ENCODE peak calls at places on chromosome 20, in nine cellular contexts. One of them, this sample, is unnamed.

GRCh38 chr20:35216541-35216940 is 9.9 kb upstream of the MMP24 start:
- DNase-seq in heart left ventricle: no peak
- DNase-seq in NCI-H2081: no peak
- DNase-seq in GM03348: no peak
- DNase-seq in left ventricle myocardium superior: no peak
- DNase-seq in activated CD8-positive, alpha-beta T cell treated with anti-CD3 and anti-CD28 coated beads, Interleukin-2, amount 10 ng/mL, durations not matched to agents 7 days and 5 days: no peak
- DNase-seq in OCI-LY7: no peak
- DNase-seq in Right ventricle myocardium superior: no peak
- DNase-seq in CD4-positive, CD25-positive, alpha-beta regulatory T cell: no peak
- DNase-seq in this sample: no peak

GRCh38 chr20:56414842-56415765 is 3.0 kb downstream of the CASS4 start:
- DNase-seq in heart left ventricle: peak
- DNase-seq in NCI-H2081: no peak
- DNase-seq in GM03348: no peak
- DNase-seq in left ventricle myocardium superior: no peak
- DNase-seq in activated CD8-positive, alpha-beta T cell treated with anti-CD3 and anti-CD28 coated beads, Interleukin-2, amount 10 ng/mL, durations not matched to agents 7 days and 5 days: peak
- DNase-seq in OCI-LY7: no peak
- DNase-seq in Right ventricle myocardium superior: no peak
- DNase-seq in CD4-positive, CD25-positive, alpha-beta regulatory T cell: peak
- DNase-seq in this sample: no peak

GRCh38 chr20:44465001-44465560 is 10.6 kb upstream of the TTPAL start:
- DNase-seq in heart left ventricle: no peak
- DNase-seq in NCI-H2081: no peak
- DNase-seq in GM03348: no peak
- DNase-seq in left ventricle myocardium superior: no peak
- DNase-seq in activated CD8-positive, alpha-beta T cell treated with anti-CD3 and anti-CD28 coated beads, Interleukin-2, amount 10 ng/mL, durations not matched to agents 7 days and 5 days: no peak
- DNase-seq in OCI-LY7: no peak
- DNase-seq in Right ventricle myocardium superior: no peak
- DNase-seq in CD4-positive, CD25-positive, alpha-beta regulatory T cell: no peak
- DNase-seq in this sample: no peak

GRCh38 chr20:50284811-50285375 is 94.3 kb downstream of the CEBPB start:
- DNase-seq in heart left ventricle: no peak
- DNase-seq in NCI-H2081: no peak
- DNase-seq in GM03348: no peak
- DNase-seq in left ventricle myocardium superior: peak
- DNase-seq in activated CD8-positive, alpha-beta T cell treated with anti-CD3 and anti-CD28 coated beads, Interleukin-2, amount 10 ng/mL, durations not matched to agents 7 days and 5 days: no peak
- DNase-seq in OCI-LY7: peak
- DNase-seq in Right ventricle myocardium superior: peak
- DNase-seq in CD4-positive, CD25-positive, alpha-beta regulatory T cell: no peak
- DNase-seq in this sample: no peak

GRCh38 chr20:47748851-47749250 is 36.4 kb downstream of the SULF2 start:
- DNase-seq in heart left ventricle: no peak
- DNase-seq in NCI-H2081: no peak
- DNase-seq in GM03348: no peak
- DNase-seq in left ventricle myocardium superior: no peak
- DNase-seq in activated CD8-positive, alpha-beta T cell treated with anti-CD3 and anti-CD28 coated beads, Interleukin-2, amount 10 ng/mL, durations not matched to agents 7 days and 5 days: no peak
- DNase-seq in OCI-LY7: no peak
- DNase-seq in Right ventricle myocardium superior: no peak
- DNase-seq in CD4-positive, CD25-positive, alpha-beta regulatory T cell: no peak
- DNase-seq in this sample: peak

GRCh38 chr20:21586682-21587081 is 72.8 kb upstream of the NKX2-2 start:
- DNase-seq in heart left ventricle: no peak
- DNase-seq in NCI-H2081: no peak
- DNase-seq in GM03348: no peak
- DNase-seq in left ventricle myocardium superior: no peak
- DNase-seq in activated CD8-positive, alpha-beta T cell treated with anti-CD3 and anti-CD28 coated beads, Interleukin-2, amount 10 ng/mL, durations not matched to agents 7 days and 5 days: no peak
- DNase-seq in OCI-LY7: no peak
- DNase-seq in Right ventricle myocardium superior: no peak
- DNase-seq in CD4-positive, CD25-positive, alpha-beta regulatory T cell: no peak
- DNase-seq in this sample: no peak

GRCh38 chr20:59938696-59939051 is 1.4 kb downstream of the PPP1R3D start:
- DNase-seq in heart left ventricle: peak
- DNase-seq in NCI-H2081: no peak
- DNase-seq in GM03348: no peak
- DNase-seq in left ventricle myocardium superior: peak
- DNase-seq in activated CD8-positive, alpha-beta T cell treated with anti-CD3 and anti-CD28 coated beads, Interleukin-2, amount 10 ng/mL, durations not matched to agents 7 days and 5 days: no peak
- DNase-seq in OCI-LY7: no peak
- DNase-seq in Right ventricle myocardium superior: peak
- DNase-seq in CD4-positive, CD25-positive, alpha-beta regulatory T cell: no peak
- DNase-seq in this sample: no peak

GRCh38 chr20:62409935-62410741 is 3.1 kb upstream of the CABLES2 start:
- DNase-seq in heart left ventricle: no peak
- DNase-seq in NCI-H2081: peak
- DNase-seq in GM03348: peak
- DNase-seq in left ventricle myocardium superior: peak
- DNase-seq in activated CD8-positive, alpha-beta T cell treated with anti-CD3 and anti-CD28 coated beads, Interleukin-2, amount 10 ng/mL, durations not matched to agents 7 days and 5 days: peak
- DNase-seq in OCI-LY7: peak
- DNase-seq in Right ventricle myocardium superior: peak
- DNase-seq in CD4-positive, CD25-positive, alpha-beta regulatory T cell: no peak
- DNase-seq in this sample: peak

GRCh38 chr20:58697201-58697866 is 4.7 kb downstream of the NPEPL1 start:
- DNase-seq in heart left ventricle: no peak
- DNase-seq in NCI-H2081: no peak
- DNase-seq in GM03348: no peak
- DNase-seq in left ventricle myocardium superior: no peak
- DNase-seq in activated CD8-positive, alpha-beta T cell treated with anti-CD3 and anti-CD28 coated beads, Interleukin-2, amount 10 ng/mL, durations not matched to agents 7 days and 5 days: no peak
- DNase-seq in OCI-LY7: no peak
- DNase-seq in Right ventricle myocardium superior: peak
- DNase-seq in CD4-positive, CD25-positive, alpha-beta regulatory T cell: no peak
- DNase-seq in this sample: peak

This sample was measured in DND-41.